ENCODE peak calls at places on chromosomes 1 and 21, in four cellular contexts. N is SK-N-SH, R is K562, J is GM12878. B is an unnamed sample.

GRCh38 chr1:183227963-183228649 is 42.0 kb downstream of the LAMC2 start:
- DNase-seq in N (peak), R (peak), J (no peak), B (peak)

GRCh38 chr1:91806146-91806545 is 79.8 kb downstream of the TGFBR3 start:
- DNase-seq in N (no peak), R (no peak), J (no peak), B (no peak)

GRCh38 chr1:219298581-219299148 is 125.0 kb downstream of the LYPLAL1 start:
- DNase-seq in N (no peak), R (no peak), J (no peak), B (no peak)

GRCh38 chr1:20725189-20726106 is 7.1 kb downstream of the SH2D5 start:
- DNase-seq in N (peak), R (no peak), J (no peak), B (no peak)

GRCh38 chr1:218480137-218480536 is 135.0 kb downstream of the TGFB2 start:
- DNase-seq in N (no peak), R (no peak), J (no peak), B (no peak)

GRCh38 chr1:104132386-104132973 is 382.8 kb downstream of the AMY1C start:
- DNase-seq in N (peak), R (no peak), J (no peak), B (no peak)

GRCh38 chr1:222522105-222522915 is 25.6 kb downstream of the HHIPL2 start:
- DNase-seq in N (no peak), R (no peak), J (no peak), B (no peak)

GRCh38 chr1:219312967-219313366 is 139.3 kb downstream of the LYPLAL1 start:
- DNase-seq in N (no peak), R (no peak), J (no peak), B (no peak)

GRCh38 chr1:89068291-89068690 is 3.3 kb upstream of the GBP1 start:
- DNase-seq in N (no peak), R (no peak), J (no peak), B (no peak)

GRCh38 chr1:169105434-169106094 is 926 bp upstream of the ATP1B1 start:
- DNase-seq in N (peak), R (peak), J (no peak), B (peak)

GRCh38 chr1:115112496-115113375 is 23.4 kb upstream of the TSPAN2 start:
- DNase-seq in N (peak), R (peak), J (no peak), B (peak)

GRCh38 chr1:9687120-9687875 is 35.8 kb downstream of the PIK3CD start:
- DNase-seq in N (peak), R (peak), J (no peak), B (peak)

GRCh38 chr1:235069171-235069570 is 59.5 kb downstream of the TOMM20 start:
- DNase-seq in N (no peak), R (no peak), J (no peak), B (no peak)

GRCh38 chr1:34066921-34067603 is 98.0 kb downstream of the CSMD2 start:
- DNase-seq in N (no peak), R (no peak), J (no peak), B (no peak)

GRCh38 chr1:211378844-211379243 is 52.2 kb downstream of the TRAF5 start:
- DNase-seq in N (no peak), R (no peak), J (no peak), B (no peak)

GRCh38 chr1:171252482-171252881 is 4.2 kb downstream of the FMO1 start:
- DNase-seq in N (no peak), R (no peak), J (peak), B (no peak)

GRCh38 chr1:224192082-224192786 is 9.2 kb downstream of the DEGS1 start:
- DNase-seq in N (no peak), R (no peak), J (no peak), B (no peak)

GRCh38 chr1:109713636-109714035 is 1.6 kb downstream of the GSTM5 start:
- DNase-seq in N (peak), R (peak), J (no peak), B (no peak)

GRCh38 chr1:9436258-9436657 is 103.0 kb upstream of the SLC25A33 start:
- DNase-seq in N (no peak), R (no peak), J (no peak), B (no peak)

GRCh38 chr1:34711469-34711868 is 43.4 kb upstream of the GJB5 start:
- DNase-seq in N (peak), R (peak), J (no peak), B (no peak)

GRCh38 chr1:1162597-1163537 is 10.8 kb upstream of the TTLL10 start:
- DNase-seq in N (no peak), R (no peak), J (no peak), B (peak)

GRCh38 chr21:45126085-45126687 is 51.8 kb downstream of the ADARB1 start:
- DNase-seq in N (no peak), R (no peak), J (no peak), B (no peak)

GRCh38 chr1:88284666-88285366 is 399.3 kb upstream of the PKN2 start:
- DNase-seq in N (no peak), R (no peak), J (no peak), B (no peak)

GRCh38 chr1:212683357-212683722 is 16.3 kb downstream of the BATF3 start:
- DNase-seq in N (no peak), R (no peak), J (peak), B (no peak)

GRCh38 chr21:43775795-43776430 is at the start of gene CSTB:
- DNase-seq in N (peak), R (no peak), J (no peak), B (peak)

GRCh38 chr1:233081686-233082085 is 131.3 kb downstream of the NTPCR start:
- DNase-seq in N (peak), R (no peak), J (no peak), B (no peak)

GRCh38 chr1:242639104-242639503 is 114.6 kb upstream of the PLD5 start:
- DNase-seq in N (no peak), R (no peak), J (no peak), B (no peak)

DNA sequence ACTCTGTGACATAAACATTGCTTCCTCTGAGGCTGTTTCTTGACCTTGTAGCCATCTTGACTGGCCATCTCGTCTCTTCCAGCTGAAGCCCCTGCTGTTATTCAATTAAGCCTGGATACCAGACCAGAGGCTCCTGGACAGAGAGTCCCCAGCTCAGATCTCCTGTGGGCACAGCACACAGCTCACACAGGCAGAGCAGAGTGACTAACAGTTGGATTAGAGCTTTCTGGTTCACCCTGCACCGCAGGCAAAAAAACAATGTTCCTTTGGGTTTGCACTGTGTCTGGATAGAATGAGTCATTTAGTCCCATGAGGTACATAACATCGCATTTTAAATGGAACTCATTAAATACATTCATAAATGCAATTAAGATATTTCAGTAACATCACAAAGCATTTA is 33.4 kb upstream of the USH2A start:
- DNase-seq in N (peak), R (no peak), J (no peak), B (peak)
- TF ChIP-seq USF1 in N (no peak), R (no peak), J (no peak), B (no peak)

GRCh38 chr21:34935452-34935851 is 113.7 kb downstream of the RUNX1 start:
- DNase-seq in N (no peak), R (no peak), J (no peak), B (no peak)

GRCh38 chr21:34933609-34934345 is 115.3 kb downstream of the RUNX1 start:
- DNase-seq in N (no peak), R (no peak), J (no peak), B (no peak)

GRCh38 chr21:34934350-34934749 is 114.8 kb downstream of the RUNX1 start:
- DNase-seq in N (no peak), R (no peak), J (no peak), B (no peak)

GRCh38 chr21:34930971-34931370 is 118.1 kb downstream of the RUNX1 start:
- DNase-seq in N (no peak), R (no peak), J (no peak), B (no peak)

GRCh38 chr21:34932233-34932632 is 116.9 kb downstream of the RUNX1 start:
- DNase-seq in N (no peak), R (no peak), J (no peak), B (no peak)
- TF ChIP-seq USF1 in N (no peak), R (no peak), J (no peak), B (no peak)

GRCh38 chr1:6505367-6506209 is 14.1 kb upstream of the PLEKHG5 start:
- DNase-seq in N (peak), R (no peak), J (no peak), B (no peak)

GRCh38 chr1:6507461-6507911 is 16.0 kb upstream of the PLEKHG5 start:
- DNase-seq in N (peak), R (no peak), J (no peak), B (no peak)

GRCh38 chr1:6504887-6505286 is 13.4 kb upstream of the PLEKHG5 start:
- DNase-seq in N (no peak), R (no peak), J (no peak), B (no peak)

GRCh38 chr1:6507037-6507428 is 15.6 kb upstream of the PLEKHG5 start:
- DNase-seq in N (peak), R (no peak), J (no peak), B (no peak)

GRCh38 chr1:6506210-6507036 is 15.0 kb upstream of the PLEKHG5 start:
- DNase-seq in N (peak), R (no peak), J (no peak), B (no peak)
- TF ChIP-seq USF1 in N (no peak), R (no peak), J (no peak), B (no peak)

DNA sequence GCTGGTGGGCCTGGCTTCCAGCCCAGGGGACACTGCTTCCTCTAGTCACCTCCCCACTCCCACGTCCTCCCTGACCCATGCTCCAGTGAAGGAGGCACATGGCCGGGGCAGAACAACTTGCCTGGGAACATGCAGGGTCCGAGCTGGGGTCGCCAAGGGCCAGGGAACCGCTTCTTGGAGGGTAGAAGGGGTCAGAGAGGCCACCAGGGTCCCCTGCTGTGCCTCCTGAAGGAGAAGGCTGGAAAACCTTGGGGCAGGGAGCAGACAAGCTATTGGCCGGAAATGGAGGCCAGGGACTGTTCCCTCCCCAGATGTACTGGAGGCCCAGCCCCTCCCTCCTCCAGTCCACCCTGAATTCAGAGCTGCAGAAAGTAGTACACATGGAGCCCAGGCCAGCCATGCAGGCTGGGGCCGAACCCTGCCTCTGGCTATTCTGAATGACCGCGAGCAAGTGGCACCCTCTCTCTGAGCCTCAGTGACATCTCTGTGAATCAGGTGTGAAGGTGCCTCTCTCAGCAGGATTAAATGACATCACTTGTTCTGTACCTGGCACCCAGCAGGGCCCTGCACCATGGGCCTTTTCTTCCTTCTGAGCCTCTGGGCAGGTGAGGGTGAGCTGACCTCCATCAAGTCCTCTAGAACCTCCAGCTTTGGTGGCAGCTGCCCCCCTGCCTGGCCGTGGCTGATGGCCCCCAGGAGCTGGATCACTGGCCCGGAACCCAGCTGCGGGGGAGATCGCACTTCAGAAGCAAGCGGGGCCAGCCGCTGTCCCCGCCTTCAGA is 15.7 kb downstream of the SPOCD1 start:
- DNase-seq in N (no peak), R (no peak), J (no peak), B (no peak)
- TF ChIP-seq USF1 in N (no peak), R (no peak), J (no peak), B (no peak)

GRCh38 chr1:184472117-184472516 is 85.3 kb downstream of the C1orf21 start:
- DNase-seq in N (no peak), R (no peak), J (no peak), B (no peak)
- TF ChIP-seq USF1 in N (no peak), R (no peak), J (no peak), B (no peak)